ENCODE peak calls at places on chromosomes 4 and X, in four cellular contexts. One of them, this sample, is unnamed.
A peak's percentile ranks its signal among the peaks of the same experiment; 100 is the strongest.

GRCh38 chr4:153521995-153522799 is 56.0 kb downstream of the TMEM131L start:
- DNase-seq in K562: no peak
- DNase-seq in HCT116: no peak
- DNase-seq in HepG2: no peak
- DNase-seq in this sample: no peak

GRCh38 chr4:11768251-11768972 is 339.7 kb upstream of the HS3ST1 start:
- DNase-seq in HepG2: no peak
- DNase-seq in K562: no peak
- DNase-seq in HCT116: no peak
- DNase-seq in this sample: no peak

GRCh38 chrX:139823806-139824205 is 109.0 kb downstream of the ATP11C start:
- DNase-seq in HepG2: no peak
- DNase-seq in K562: no peak
- DNase-seq in HCT116: no peak
- DNase-seq in this sample: no peak

GRCh38 chrX:123085311-123085940 is 98.7 kb upstream of the GRIA3 start:
- DNase-seq in K562: no peak
- DNase-seq in HepG2: peak; percentile 75
- DNase-seq in HCT116: no peak
- DNase-seq in this sample: no peak

GRCh38 chr4:21366312-21366711 is 582.3 kb downstream of the KCNIP4 start:
- DNase-seq in HCT116: no peak
- DNase-seq in HepG2: no peak
- DNase-seq in K562: no peak
- DNase-seq in this sample: no peak

GRCh38 chr4:153067376-153067775 is 131.3 kb downstream of the FHDC1 start:
- DNase-seq in HCT116: no peak
- DNase-seq in K562: peak; percentile 22
- DNase-seq in HepG2: peak; percentile 85
- DNase-seq in this sample: no peak

GRCh38 chrX:115898382-115899001 is 272.1 kb upstream of the AGTR2 start:
- DNase-seq in HCT116: peak; percentile 6
- DNase-seq in HepG2: peak; percentile 81
- DNase-seq in K562: peak; percentile 21
- DNase-seq in this sample: no peak

GRCh38 chrX:41828821-41829220 is 94.5 kb downstream of the CASK start:
- DNase-seq in HepG2: no peak
- DNase-seq in K562: no peak
- DNase-seq in HCT116: no peak
- DNase-seq in this sample: no peak

GRCh38 chrX:42093756-42094155 is 170.4 kb upstream of the CASK start:
- DNase-seq in K562: no peak
- DNase-seq in HepG2: no peak
- DNase-seq in HCT116: no peak
- DNase-seq in this sample: no peak

GRCh38 chr4:95556460-95556859 is 7.7 kb upstream of the UNC5C start:
- DNase-seq in K562: no peak
- DNase-seq in HepG2: no peak
- DNase-seq in HCT116: peak; percentile 8
- DNase-seq in this sample: no peak

GRCh38 chr4:94511591-94511990 is 59.8 kb downstream of the PDLIM5 start:
- DNase-seq in HepG2: no peak
- DNase-seq in HCT116: no peak
- DNase-seq in K562: no peak
- DNase-seq in this sample: no peak

GRCh38 chr4:119041951-119042560 is 93.6 kb upstream of the MYOZ2 start:
- DNase-seq in HCT116: peak; percentile 67
- DNase-seq in K562: peak; percentile 57
- DNase-seq in HepG2: peak; percentile 66
- DNase-seq in this sample: peak; percentile 39

GRCh38 chr4:61553562-61554125 is 353.5 kb downstream of the ADGRL3 start:
- DNase-seq in K562: no peak
- DNase-seq in HCT116: no peak
- DNase-seq in HepG2: no peak
- DNase-seq in this sample: no peak

GRCh38 chrX:136147320-136147901 is at the start of gene FHL1:
- DNase-seq in HCT116: no peak
- DNase-seq in K562: peak; percentile 65
- DNase-seq in HepG2: no peak
- DNase-seq in this sample: no peak

GRCh38 chr4:41795796-41796195 is 47.3 kb upstream of the PHOX2B start:
- DNase-seq in HepG2: no peak
- DNase-seq in K562: no peak
- DNase-seq in HCT116: no peak
- DNase-seq in this sample: no peak

GRCh38 chr4:54570822-54571221 is 86.9 kb upstream of the KIT start:
- DNase-seq in K562: no peak
- DNase-seq in HepG2: no peak
- DNase-seq in HCT116: no peak
- DNase-seq in this sample: no peak

GRCh38 chrX:131816551-131817136 is 206.5 kb upstream of the STK26 start:
- DNase-seq in HepG2: no peak
- DNase-seq in HCT116: no peak
- DNase-seq in K562: no peak
- DNase-seq in this sample: no peak

GRCh38 chrX:99353412-99353811 is 1056.7 kb downstream of the PCDH19 start:
- DNase-seq in HepG2: peak; percentile 45
- DNase-seq in K562: no peak
- DNase-seq in HCT116: no peak
- DNase-seq in this sample: no peak

DNA sequence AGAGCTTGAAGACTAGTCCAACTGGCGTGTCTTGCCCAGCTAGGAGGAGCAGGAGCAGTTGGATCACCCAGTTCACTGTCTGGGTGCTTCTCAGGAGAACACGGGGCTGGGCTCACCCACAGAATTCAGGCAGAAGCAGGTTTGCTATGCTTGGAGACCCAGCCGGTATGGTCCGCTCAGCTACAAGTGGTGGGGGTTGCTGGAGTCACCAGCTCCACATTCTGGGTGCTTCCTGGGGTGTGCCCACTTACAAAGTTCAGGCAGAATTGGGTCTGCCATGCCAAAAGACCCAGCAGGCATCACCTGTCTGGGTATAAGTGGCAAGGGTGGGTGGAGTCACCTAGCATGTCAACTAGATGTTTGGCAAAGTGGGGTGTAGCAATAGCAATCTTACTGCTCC is 1061.8 kb downstream of the PCDH19 start:
- DNase-seq in HCT116: no peak
- DNase-seq in HepG2: no peak
- DNase-seq in K562: no peak
- DNase-seq in this sample: no peak
- TF ChIP-seq TCF7L2 in HCT116: no peak
- TF ChIP-seq TCF7L2 in HepG2: no peak
- TF ChIP-seq TCF7L2 in K562: no peak
- TF ChIP-seq TCF7L2 in this sample: no peak

DNA sequence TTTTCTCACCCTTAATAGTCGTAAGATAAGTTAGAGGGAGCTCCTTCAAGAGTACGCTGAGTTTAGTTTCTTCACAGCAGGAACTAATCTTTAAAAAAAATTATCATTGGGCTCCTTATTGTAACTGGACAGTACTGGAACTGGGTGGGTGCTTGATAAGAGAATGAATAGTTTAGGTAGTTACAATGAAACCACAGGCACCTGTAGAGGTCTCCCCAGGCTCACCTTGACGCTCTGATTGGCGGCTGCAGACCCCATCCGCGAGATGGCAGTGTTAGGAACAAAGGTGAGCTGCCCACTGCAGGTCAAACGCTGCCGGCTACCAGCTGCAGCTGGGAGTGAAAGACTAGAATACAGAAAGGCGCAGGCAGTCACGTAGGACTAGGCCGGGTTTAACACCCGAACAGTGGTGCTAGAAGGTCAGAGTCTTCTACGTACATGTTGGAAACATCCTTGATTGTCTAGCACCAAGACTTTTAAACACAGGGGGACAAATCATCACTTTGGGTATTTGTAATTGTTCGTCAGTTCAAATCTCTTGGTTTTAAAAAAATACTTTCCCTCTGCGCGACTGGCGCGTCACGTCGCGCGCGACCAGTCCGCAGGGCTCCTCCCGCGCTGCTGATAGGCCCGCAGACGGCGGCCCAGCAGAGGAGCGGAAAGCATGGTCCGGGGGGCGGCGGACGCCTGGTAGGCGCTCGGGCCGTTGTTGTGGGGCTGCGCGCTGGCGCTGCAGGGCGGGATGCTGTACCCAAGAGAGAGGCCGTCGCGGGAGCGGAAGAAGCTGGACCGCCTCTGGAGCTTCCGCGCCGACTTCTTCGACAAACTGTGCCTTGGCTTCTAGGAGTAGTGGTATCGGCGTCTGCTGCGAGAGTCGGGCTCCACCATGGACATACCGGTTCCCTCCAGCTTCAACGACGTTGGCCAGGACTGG is 45.6 kb downstream of the SMARCA5 start:
- DNase-seq in K562: peak; percentile 19
- DNase-seq in HepG2: peak; percentile 86
- DNase-seq in HCT116: no peak
- DNase-seq in this sample: peak; percentile 47
- TF ChIP-seq POLR2AphosphoS5 in K562: no peak
- TF ChIP-seq POLR2AphosphoS5 in HepG2: no peak
- TF ChIP-seq POLR2AphosphoS5 in HCT116: no peak
- TF ChIP-seq POLR2AphosphoS5 in this sample: no peak

GRCh38 chrX:109536439-109537323 is at the start of gene NXT2:
- DNase-seq in HCT116: peak; percentile 88
- DNase-seq in K562: peak; percentile 94
- DNase-seq in HepG2: peak; percentile 83
- DNase-seq in this sample: peak; percentile 93
- TF ChIP-seq TCF7L2 in HCT116: peak; percentile 11
- TF ChIP-seq TCF7L2 in K562: no peak
- TF ChIP-seq TCF7L2 in HepG2: no peak
- TF ChIP-seq TCF7L2 in this sample: peak; percentile 17

GRCh38 chr4:161133877-161134276 is 1029.9 kb downstream of the FSTL5 start:
- DNase-seq in K562: no peak
- DNase-seq in HCT116: no peak
- DNase-seq in HepG2: no peak
- DNase-seq in this sample: no peak

GRCh38 chr4:161134795-161135194 is 1029.0 kb downstream of the FSTL5 start:
- DNase-seq in K562: no peak
- DNase-seq in HCT116: no peak
- DNase-seq in HepG2: no peak
- DNase-seq in this sample: no peak

DNA sequence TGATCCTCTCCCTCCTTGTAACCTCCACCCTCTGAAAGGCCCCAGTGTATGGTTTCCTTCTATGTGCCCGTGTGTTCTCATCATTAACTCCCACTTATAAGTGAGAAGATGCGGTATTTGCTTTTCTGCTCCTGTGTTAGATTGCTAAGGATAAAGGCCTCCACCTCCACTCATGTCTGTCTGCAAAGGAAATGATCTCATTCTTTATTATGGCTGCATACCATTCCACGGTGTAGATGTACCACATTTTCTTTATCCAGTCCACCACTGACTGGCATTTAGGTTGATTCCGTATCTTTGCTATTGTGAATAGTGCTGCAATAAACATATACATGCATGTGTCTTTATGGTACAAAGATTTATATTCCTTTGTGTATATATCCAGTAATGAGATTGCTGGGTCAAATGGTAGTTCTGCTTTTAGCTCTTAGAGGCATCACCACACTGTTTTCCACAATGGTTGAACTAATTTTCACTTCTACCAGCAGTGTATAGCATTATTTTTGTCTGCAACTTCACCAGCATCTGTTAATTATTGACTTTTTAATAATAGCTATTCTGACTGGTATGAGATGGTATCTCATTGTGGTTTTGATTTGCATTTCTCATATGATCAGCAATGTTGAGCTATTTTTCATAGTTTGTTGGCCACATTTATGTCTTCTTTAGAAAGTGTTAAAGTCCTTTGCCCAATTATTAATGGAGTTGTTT is 1030.9 kb downstream of the FSTL5 start:
- DNase-seq in HepG2: no peak
- DNase-seq in K562: no peak
- DNase-seq in HCT116: no peak
- DNase-seq in this sample: no peak
- TF ChIP-seq POLR2AphosphoS5 in HepG2: no peak
- TF ChIP-seq POLR2AphosphoS5 in K562: no peak
- TF ChIP-seq POLR2AphosphoS5 in HCT116: no peak
- TF ChIP-seq POLR2AphosphoS5 in this sample: no peak

DNA sequence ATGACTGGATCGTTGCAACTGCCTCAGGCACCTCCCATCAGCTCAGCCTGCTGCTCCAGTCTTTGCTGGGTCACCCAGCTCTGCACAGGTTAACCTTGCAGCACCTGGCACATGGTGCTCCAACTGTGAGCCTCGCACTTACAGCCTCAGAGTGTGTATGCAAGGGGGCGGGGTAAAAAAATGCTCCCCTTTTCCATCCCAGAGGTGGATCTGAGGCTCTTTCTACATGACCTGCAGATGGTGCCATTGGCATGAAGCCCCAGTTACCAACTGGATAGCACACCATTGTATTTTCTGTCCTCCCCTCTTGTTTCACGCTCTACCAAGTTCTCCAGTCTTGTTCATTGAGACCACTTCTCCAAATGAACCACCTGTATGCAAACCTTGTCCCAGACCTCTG is 46.2 kb upstream of the TRPC3 start:
- DNase-seq in K562: no peak
- DNase-seq in HepG2: no peak
- DNase-seq in HCT116: no peak
- DNase-seq in this sample: no peak
- TF ChIP-seq TCF7L2 in K562: no peak
- TF ChIP-seq TCF7L2 in HepG2: no peak
- TF ChIP-seq TCF7L2 in HCT116: no peak
- TF ChIP-seq TCF7L2 in this sample: no peak

GRCh38 chr4:89752932-89753598 is 83.9 kb downstream of the SNCA start:
- DNase-seq in HCT116: no peak
- DNase-seq in K562: no peak
- DNase-seq in HepG2: no peak
- DNase-seq in this sample: no peak
- TF ChIP-seq POLR2AphosphoS5 in HCT116: no peak
- TF ChIP-seq POLR2AphosphoS5 in K562: no peak
- TF ChIP-seq POLR2AphosphoS5 in HepG2: no peak
- TF ChIP-seq POLR2AphosphoS5 in this sample: no peak

GRCh38 chr4:40234519-40235039 is 37.7 kb downstream of the RHOH start:
- DNase-seq in HCT116: no peak
- DNase-seq in K562: no peak
- DNase-seq in HepG2: no peak
- DNase-seq in this sample: no peak

GRCh38 chr4:40233227-40233626 is 36.4 kb downstream of the RHOH start:
- DNase-seq in HepG2: peak; percentile 41
- DNase-seq in HCT116: no peak
- DNase-seq in K562: no peak
- DNase-seq in this sample: no peak

GRCh38 chr4:40228497-40229365 is 31.9 kb downstream of the RHOH start:
- DNase-seq in HCT116: no peak
- DNase-seq in K562: peak; percentile 49
- DNase-seq in HepG2: no peak
- DNase-seq in this sample: no peak

GRCh38 chr4:40232610-40233009 is 35.8 kb downstream of the RHOH start:
- DNase-seq in K562: no peak
- DNase-seq in HCT116: no peak
- DNase-seq in HepG2: no peak
- DNase-seq in this sample: no peak

DNA sequence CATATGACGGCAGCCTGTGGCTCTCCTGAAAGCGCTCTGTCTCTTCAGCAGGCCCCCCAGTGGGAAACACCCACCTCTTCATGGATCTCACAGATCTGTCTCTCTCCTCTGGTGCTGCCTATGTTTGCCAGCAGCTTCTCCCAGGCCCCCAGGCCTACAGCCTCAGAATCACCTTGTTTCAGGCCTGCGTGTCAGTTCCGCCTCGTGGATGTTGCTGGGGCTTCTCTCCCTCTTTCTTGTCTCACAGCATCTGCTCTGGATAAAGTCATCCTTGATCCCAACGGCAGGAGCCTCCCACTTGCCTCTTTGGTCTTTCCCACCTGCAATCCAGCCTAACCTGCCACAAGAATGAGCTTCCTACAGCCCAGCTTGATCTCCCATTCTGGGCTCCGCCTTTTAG is 34.6 kb downstream of the RHOH start:
- DNase-seq in HCT116: no peak
- DNase-seq in K562: no peak
- DNase-seq in HepG2: no peak
- DNase-seq in this sample: no peak
- TF ChIP-seq TCF7L2 in HCT116: no peak
- TF ChIP-seq TCF7L2 in K562: no peak
- TF ChIP-seq TCF7L2 in HepG2: no peak
- TF ChIP-seq TCF7L2 in this sample: no peak

This sample was measured in Panc1.